ENCODE peak calls at places on chromosome 15, in six cellular contexts. L is neural progenitor cell, S is fibroblast of lung, X is GM23248, Z is PC-3, O is astrocyte. K is an unnamed sample.

GRCh38 chr15:56042982-56043980 is 49.9 kb upstream of the NEDD4 start:
- DNase-seq in O (no peak), Z (no peak), X (no peak), S (no peak), L (no peak), K (no peak)

GRCh38 chr15:66145242-66146182 is 108.0 kb downstream of the MEGF11 start:
- DNase-seq in S (no peak), X (no peak), Z (no peak), O (peak; percentile 2), L (no peak), K (no peak)

GRCh38 chr15:100692671-100693070 is 90.3 kb downstream of the ASB7 start:
- DNase-seq in O (no peak), Z (no peak), L (no peak), S (no peak), X (no peak), K (no peak)

GRCh38 chr15:41873711-41874110 is 20.1 kb downstream of the SPTBN5 start:
- DNase-seq in S (no peak), O (no peak), Z (no peak), L (no peak), X (no peak), K (no peak)

GRCh38 chr15:84604804-84605203 is 4.0 kb downstream of the ZSCAN2 start:
- DNase-seq in O (peak; percentile 30), S (no peak), X (no peak), Z (no peak), L (no peak), K (no peak)

GRCh38 chr15:101031203-101031602 is 112.0 kb downstream of the LRRK1 start:
- DNase-seq in Z (peak; percentile 24), S (peak; percentile 61), X (no peak), O (peak; percentile 31), L (no peak), K (no peak)

GRCh38 chr15:57505949-57506391 is 85.7 kb upstream of the MYZAP start:
- DNase-seq in L (no peak), Z (peak; percentile 95), X (peak; percentile 77), O (no peak), S (peak; percentile 70), K (peak; percentile 90)

GRCh38 chr15:89828324-89829145 is 13.9 kb upstream of the ANPEP start:
- DNase-seq in O (peak; percentile 72), L (peak; percentile 41), Z (no peak), X (peak; percentile 91), S (peak; percentile 81), K (no peak)

GRCh38 chr15:65530318-65531111 is at the start of gene HACD3:
- DNase-seq in X (peak; percentile 86), L (peak; percentile 95), O (peak; percentile 47), Z (peak; percentile 77), S (peak; percentile 72), K (peak; percentile 94)

GRCh38 chr15:57957113-57957512 is 108.4 kb downstream of the ALDH1A2 start:
- DNase-seq in L (no peak), X (peak; percentile 9), O (no peak), S (no peak), Z (no peak), K (no peak)

GRCh38 chr15:57321973-57322601 is 54.2 kb upstream of the CGNL1 start:
- DNase-seq in S (no peak), L (peak; percentile 46), O (no peak), Z (no peak), X (no peak), K (no peak)

GRCh38 chr15:42710662-42711061 is 26.3 kb downstream of the CDAN1 start:
- DNase-seq in O (no peak), S (no peak), Z (no peak), X (no peak), L (no peak), K (no peak)

GRCh38 chr15:42007386-42007785 is 13.5 kb downstream of the PLA2G4E start:
- DNase-seq in O (no peak), X (no peak), Z (no peak), S (no peak), L (no peak), K (no peak)

GRCh38 chr15:57384816-57385215 is 8.5 kb downstream of the CGNL1 start:
- DNase-seq in X (peak; percentile 42), L (no peak), S (peak; percentile 34), O (peak; percentile 80), Z (peak; percentile 35), K (no peak)

GRCh38 chr15:57751177-57751800 is 44.8 kb downstream of the POLR2M start:
- DNase-seq in X (peak; percentile 70), Z (peak; percentile 41), L (peak; percentile 63), S (peak; percentile 62), O (peak; percentile 14), K (peak; percentile 52)

GRCh38 chr15:69080203-69080957 is 65.9 kb downstream of the NOX5 start:
- DNase-seq in Z (peak; percentile 22), X (peak; percentile 13), O (peak; percentile 12), S (no peak), L (peak; percentile 30), K (no peak)

GRCh38 chr15:31325432-31325975 is 1.1 kb upstream of the KLF13 start:
- DNase-seq in L (peak; percentile 52), O (no peak), S (peak; percentile 66), X (peak; percentile 58), Z (peak; percentile 4), K (peak; percentile 92)

GRCh38 chr15:97745481-97746071 is 214.9 kb upstream of the ARRDC4 start:
- DNase-seq in Z (peak; percentile 38), X (peak; percentile 5), L (peak; percentile 60), O (no peak), S (peak; percentile 6), K (peak; percentile 67)

GRCh38 chr15:65731926-65732325 is 60.2 kb downstream of the DENND4A start:
- DNase-seq in O (no peak), S (peak; percentile 50), Z (no peak), L (no peak), X (peak; percentile 33), K (no peak)

GRCh38 chr15:86915811-86916331 is 836.2 kb downstream of the AGBL1 start:
- DNase-seq in Z (peak; percentile 48), S (peak; percentile 54), O (peak; percentile 63), X (peak; percentile 69), L (peak; percentile 72), K (peak; percentile 76)

GRCh38 chr15:37106490-37107001 is 6.2 kb upstream of the MEIS2 start:
- DNase-seq in L (peak; percentile 91), Z (no peak), O (no peak), S (peak; percentile 63), X (no peak), K (peak; percentile 76)

GRCh38 chr15:90322531-90322930 is 29.6 kb upstream of the ZNF774 start:
- DNase-seq in S (no peak), O (peak; percentile 33), Z (no peak), L (peak; percentile 27), X (no peak), K (no peak)

GRCh38 chr15:74958320-74958907 is 1.8 kb upstream of the RPP25 start:
- DNase-seq in X (peak; percentile 79), O (no peak), Z (peak; percentile 31), S (no peak), L (peak; percentile 68), K (peak; percentile 77)

GRCh38 chr15:39504812-39505211 is 76.1 kb upstream of the THBS1 start:
- DNase-seq in S (peak; percentile 59), X (peak; percentile 93), O (peak; percentile 95), L (no peak), Z (peak; percentile 78), K (no peak)

GRCh38 chr15:41545218-41545617 is 1.2 kb upstream of the RPAP1 start:
- DNase-seq in S (no peak), L (no peak), O (no peak), X (no peak), Z (no peak), K (no peak)

GRCh38 chr15:82062479-82062878 is 16.7 kb upstream of the MEX3B start:
- DNase-seq in L (no peak), S (no peak), X (no peak), Z (no peak), O (no peak), K (no peak)
- H2AFZ ChIP-seq in L (peak overlapping the region; percentile 97), S (no peak overlapping the region), X (no peak overlapping the region), Z (no peak overlapping the region), O (no peak overlapping the region), K (no peak overlapping the region)

DNA sequence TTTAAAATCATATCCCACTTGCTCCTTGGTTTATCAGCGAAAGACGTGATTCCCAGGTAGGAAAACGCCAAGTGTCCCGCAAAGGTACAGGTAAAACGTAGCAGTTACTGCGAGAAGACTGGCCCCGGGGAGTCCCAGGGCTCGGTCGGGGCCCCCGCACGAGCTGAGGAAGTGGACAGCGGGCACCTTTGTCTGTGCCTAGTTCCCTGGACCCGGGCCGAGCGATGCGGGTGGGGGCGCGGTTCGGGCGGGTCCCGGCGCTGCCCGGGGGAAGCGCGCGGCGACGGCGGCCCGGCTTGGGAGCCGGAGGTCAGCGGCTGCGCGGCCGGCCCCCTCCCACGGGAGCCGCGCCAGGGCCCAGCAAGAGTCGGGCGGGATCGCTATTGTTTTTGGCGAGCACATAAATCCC is 857 bp upstream of the NEO1 start:
- DNase-seq in X (no peak), Z (peak; percentile 6), L (no peak), S (no peak), O (no peak), K (no peak)
- TF ChIP-seq EZH2 in X (no peak), Z (no peak), L (no peak), S (no peak), O (no peak), K (no peak)

GRCh38 chr15:99475754-99476412 is 89.9 kb upstream of the MEF2A start:
- DNase-seq in S (no peak), L (no peak), Z (no peak), O (no peak), X (no peak), K (no peak)

GRCh38 chr15:99476413-99477222 is 89.2 kb upstream of the MEF2A start:
- DNase-seq in L (peak; percentile 31), S (peak; percentile 99), X (peak; percentile 99), Z (peak; percentile 96), O (peak; percentile 99), K (peak; percentile 74)

GRCh38 chr15:99472416-99473145 is 93.2 kb upstream of the MEF2A start:
- DNase-seq in L (no peak), S (no peak), O (no peak), X (no peak), Z (no peak), K (no peak)

GRCh38 chr15:99474041-99474906 is 91.5 kb upstream of the MEF2A start:
- DNase-seq in O (no peak), L (no peak), S (no peak), X (no peak), Z (no peak), K (no peak)

DNA sequence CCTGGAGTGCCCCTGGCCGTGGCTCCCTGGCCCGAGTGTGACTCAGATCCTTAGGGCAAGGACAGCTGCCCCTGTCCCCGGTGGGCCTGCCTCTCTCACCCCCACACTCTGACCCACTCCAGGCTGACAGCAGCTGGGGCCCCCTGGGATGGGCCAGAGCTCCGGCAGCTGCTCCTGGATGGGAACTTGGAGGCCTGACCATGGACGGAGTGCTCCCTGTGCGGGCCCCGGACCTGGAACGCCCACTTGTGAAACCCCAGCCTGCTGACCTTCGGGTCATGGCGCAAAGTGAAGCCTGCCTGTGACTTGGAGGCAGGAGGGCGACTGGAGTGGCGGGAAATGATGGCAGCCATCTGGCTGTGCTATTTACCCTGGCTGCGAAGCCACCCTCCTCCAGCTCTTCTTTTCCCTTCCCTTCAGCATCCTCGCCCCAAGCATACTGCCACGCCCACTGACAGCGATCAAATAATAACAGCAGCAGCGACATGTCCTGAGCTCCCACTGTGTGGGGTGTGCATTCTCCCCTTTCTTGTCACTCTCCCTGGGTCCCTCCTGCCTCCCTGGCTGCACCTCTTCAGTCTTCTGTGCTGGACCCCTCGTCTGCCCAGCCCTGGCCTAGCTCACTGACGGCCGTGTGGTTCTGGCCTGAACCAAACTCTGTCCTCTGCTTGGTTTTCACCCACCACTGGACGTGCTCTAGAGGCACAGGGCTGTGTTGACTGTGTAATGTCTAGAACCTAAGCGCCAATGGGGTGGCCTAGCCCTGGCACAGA is 90.6 kb upstream of the MEF2A start:
- DNase-seq in O (no peak), S (peak; percentile 88), L (no peak), X (no peak), Z (no peak), K (no peak)
- H2AFZ ChIP-seq in O (no peak overlapping the region), S (no peak overlapping the region), L (no peak overlapping the region), X (no peak overlapping the region), Z (no peak overlapping the region), K (no peak overlapping the region)

GRCh38 chr15:79432345-79433311 is 492 bp downstream of the MINAR1 start:
- DNase-seq in X (peak; percentile 42), S (peak; percentile 13), O (no peak), L (peak; percentile 74), Z (no peak), K (peak; percentile 20)
- TF ChIP-seq EZH2 in X (no peak), S (peak; percentile 85), O (peak; percentile 85), L (peak; percentile 94), Z (peak; percentile 25), K (peak; percentile 88)

K was measured in hepatocyte.